ENCODE peak calls at places on chromosomes 16 and 17, in ten cellular contexts. One of them, this sample, is unnamed.

GRCh38 chr16:68503334-68503733 is 35.8 kb upstream of the ZFP90 start:
- DNase-seq in CD8-positive, alpha-beta memory T cell: no peak
- DNase-seq in effector memory CD4-positive, alpha-beta T cell: no peak
- DNase-seq in A549: no peak
- DNase-seq in ovary: no peak
- DNase-seq in heart right ventricle: no peak
- DNase-seq in HCT116: no peak
- DNase-seq in mesenchymal stem cell: no peak
- DNase-seq in lung: no peak
- DNase-seq in aorta: no peak
- DNase-seq in this sample: no peak

GRCh38 chr16:88928405-88929375 is 48.3 kb downstream of the CBFA2T3 start:
- DNase-seq in CD8-positive, alpha-beta memory T cell: no peak
- DNase-seq in effector memory CD4-positive, alpha-beta T cell: no peak
- DNase-seq in A549: no peak
- DNase-seq in ovary: no peak
- DNase-seq in heart right ventricle: no peak
- DNase-seq in HCT116: no peak
- DNase-seq in mesenchymal stem cell: no peak
- DNase-seq in lung: no peak
- DNase-seq in aorta: no peak
- DNase-seq in this sample: no peak

GRCh38 chr17:57676543-57676942 is 68.6 kb downstream of the CCDC182 start:
- DNase-seq in CD8-positive, alpha-beta memory T cell: no peak
- DNase-seq in effector memory CD4-positive, alpha-beta T cell: no peak
- DNase-seq in A549: no peak
- DNase-seq in ovary: no peak
- DNase-seq in heart right ventricle: no peak
- DNase-seq in HCT116: no peak
- DNase-seq in mesenchymal stem cell: no peak
- DNase-seq in lung: no peak
- DNase-seq in aorta: peak; percentile 19
- DNase-seq in this sample: no peak

GRCh38 chr16:874366-875181 is 74.0 kb upstream of the GNG13 start:
- DNase-seq in CD8-positive, alpha-beta memory T cell: peak; percentile 42
- DNase-seq in effector memory CD4-positive, alpha-beta T cell: no peak
- DNase-seq in A549: no peak
- DNase-seq in ovary: no peak
- DNase-seq in heart right ventricle: no peak
- DNase-seq in HCT116: no peak
- DNase-seq in mesenchymal stem cell: no peak
- DNase-seq in lung: no peak
- DNase-seq in aorta: peak; percentile 73
- DNase-seq in this sample: no peak

GRCh38 chr16:27703545-27703944 is 153.6 kb downstream of the KATNIP start:
- DNase-seq in CD8-positive, alpha-beta memory T cell: no peak
- DNase-seq in effector memory CD4-positive, alpha-beta T cell: no peak
- DNase-seq in A549: no peak
- DNase-seq in ovary: no peak
- DNase-seq in heart right ventricle: no peak
- DNase-seq in HCT116: no peak
- DNase-seq in mesenchymal stem cell: peak; percentile 42
- DNase-seq in lung: no peak
- DNase-seq in aorta: peak; percentile 14
- DNase-seq in this sample: no peak

GRCh38 chr16:4994719-4995434 is 36.7 kb downstream of the SEC14L5 start:
- DNase-seq in CD8-positive, alpha-beta memory T cell: no peak
- DNase-seq in effector memory CD4-positive, alpha-beta T cell: no peak
- DNase-seq in A549: no peak
- DNase-seq in ovary: no peak
- DNase-seq in heart right ventricle: no peak
- DNase-seq in HCT116: no peak
- DNase-seq in mesenchymal stem cell: no peak
- DNase-seq in lung: no peak
- DNase-seq in aorta: peak; percentile 31
- DNase-seq in this sample: no peak

GRCh38 chr16:26111900-26112299 is 420.1 kb downstream of the HS3ST4 start:
- DNase-seq in CD8-positive, alpha-beta memory T cell: no peak
- DNase-seq in effector memory CD4-positive, alpha-beta T cell: no peak
- DNase-seq in A549: peak; percentile 5
- DNase-seq in ovary: no peak
- DNase-seq in heart right ventricle: no peak
- DNase-seq in HCT116: no peak
- DNase-seq in mesenchymal stem cell: no peak
- DNase-seq in lung: no peak
- DNase-seq in aorta: no peak
- DNase-seq in this sample: no peak

GRCh38 chr16:49698931-49699715 is 156.8 kb downstream of the ZNF423 start:
- DNase-seq in CD8-positive, alpha-beta memory T cell: no peak
- DNase-seq in effector memory CD4-positive, alpha-beta T cell: no peak
- DNase-seq in A549: no peak
- DNase-seq in ovary: peak; percentile 74
- DNase-seq in heart right ventricle: peak; percentile 72
- DNase-seq in HCT116: no peak
- DNase-seq in mesenchymal stem cell: peak; percentile 38
- DNase-seq in lung: no peak
- DNase-seq in aorta: peak; percentile 93
- DNase-seq in this sample: no peak

GRCh38 chr16:67268136-67268579 is 11.2 kb upstream of the PLEKHG4 start:
- DNase-seq in CD8-positive, alpha-beta memory T cell: peak; percentile 16
- DNase-seq in effector memory CD4-positive, alpha-beta T cell: no peak
- DNase-seq in A549: peak; percentile 61
- DNase-seq in ovary: no peak
- DNase-seq in heart right ventricle: peak; percentile 55
- DNase-seq in HCT116: peak; percentile 81
- DNase-seq in mesenchymal stem cell: peak; percentile 95
- DNase-seq in lung: peak; percentile 82
- DNase-seq in aorta: peak; percentile 83
- DNase-seq in this sample: no peak

GRCh38 chr16:67163164-67163902 is 1.2 kb upstream of the HSF4 start:
- DNase-seq in CD8-positive, alpha-beta memory T cell: peak; percentile 54
- DNase-seq in effector memory CD4-positive, alpha-beta T cell: no peak
- DNase-seq in A549: no peak
- DNase-seq in ovary: peak; percentile 76
- DNase-seq in heart right ventricle: no peak
- DNase-seq in HCT116: no peak
- DNase-seq in mesenchymal stem cell: peak; percentile 49
- DNase-seq in lung: no peak
- DNase-seq in aorta: peak; percentile 87
- DNase-seq in this sample: no peak

GRCh38 chr17:61565213-61565612 is 25.8 kb downstream of the NACA2 start:
- DNase-seq in CD8-positive, alpha-beta memory T cell: no peak
- DNase-seq in effector memory CD4-positive, alpha-beta T cell: no peak
- DNase-seq in A549: no peak
- DNase-seq in ovary: no peak
- DNase-seq in heart right ventricle: no peak
- DNase-seq in HCT116: no peak
- DNase-seq in mesenchymal stem cell: no peak
- DNase-seq in lung: no peak
- DNase-seq in aorta: no peak
- DNase-seq in this sample: no peak

GRCh38 chr17:69141802-69142472 is at the start of gene ABCA6:
- DNase-seq in CD8-positive, alpha-beta memory T cell: no peak
- DNase-seq in effector memory CD4-positive, alpha-beta T cell: no peak
- DNase-seq in A549: no peak
- DNase-seq in ovary: no peak
- DNase-seq in heart right ventricle: no peak
- DNase-seq in HCT116: no peak
- DNase-seq in mesenchymal stem cell: peak; percentile 6
- DNase-seq in lung: no peak
- DNase-seq in aorta: no peak
- DNase-seq in this sample: no peak

GRCh38 chr17:58325976-58326468 is 2.6 kb downstream of the TSPOAP1 start:
- DNase-seq in CD8-positive, alpha-beta memory T cell: no peak
- DNase-seq in effector memory CD4-positive, alpha-beta T cell: no peak
- DNase-seq in A549: peak; percentile 34
- DNase-seq in ovary: no peak
- DNase-seq in heart right ventricle: no peak
- DNase-seq in HCT116: no peak
- DNase-seq in mesenchymal stem cell: no peak
- DNase-seq in lung: no peak
- DNase-seq in aorta: peak; percentile 55
- DNase-seq in this sample: no peak

GRCh38 chr16:23608194-23608593 is 12.1 kb upstream of the NDUFAB1 start:
- DNase-seq in CD8-positive, alpha-beta memory T cell: no peak
- DNase-seq in effector memory CD4-positive, alpha-beta T cell: no peak
- DNase-seq in A549: peak; percentile 52
- DNase-seq in ovary: no peak
- DNase-seq in heart right ventricle: peak; percentile 9
- DNase-seq in HCT116: no peak
- DNase-seq in mesenchymal stem cell: peak; percentile 31
- DNase-seq in lung: no peak
- DNase-seq in aorta: no peak
- DNase-seq in this sample: no peak

GRCh38 chr16:12395266-12395665 is 408.4 kb downstream of the CPPED1 start:
- DNase-seq in CD8-positive, alpha-beta memory T cell: no peak
- DNase-seq in effector memory CD4-positive, alpha-beta T cell: no peak
- DNase-seq in A549: no peak
- DNase-seq in ovary: no peak
- DNase-seq in heart right ventricle: no peak
- DNase-seq in HCT116: no peak
- DNase-seq in mesenchymal stem cell: no peak
- DNase-seq in lung: no peak
- DNase-seq in aorta: no peak
- DNase-seq in this sample: no peak

GRCh38 chr16:62889097-62889496 is 852.9 kb upstream of the CDH8 start:
- DNase-seq in CD8-positive, alpha-beta memory T cell: no peak
- DNase-seq in effector memory CD4-positive, alpha-beta T cell: no peak
- DNase-seq in A549: no peak
- DNase-seq in ovary: no peak
- DNase-seq in heart right ventricle: no peak
- DNase-seq in HCT116: no peak
- DNase-seq in mesenchymal stem cell: no peak
- DNase-seq in lung: no peak
- DNase-seq in aorta: no peak
- DNase-seq in this sample: no peak

GRCh38 chr16:10097273-10097672 is 85.0 kb downstream of the GRIN2A start:
- DNase-seq in CD8-positive, alpha-beta memory T cell: no peak
- DNase-seq in effector memory CD4-positive, alpha-beta T cell: no peak
- DNase-seq in A549: no peak
- DNase-seq in ovary: no peak
- DNase-seq in heart right ventricle: no peak
- DNase-seq in HCT116: no peak
- DNase-seq in mesenchymal stem cell: peak; percentile 24
- DNase-seq in lung: no peak
- DNase-seq in aorta: no peak
- DNase-seq in this sample: no peak

GRCh38 chr16:78494674-78495073 is 395.2 kb downstream of the WWOX start:
- DNase-seq in CD8-positive, alpha-beta memory T cell: no peak
- DNase-seq in effector memory CD4-positive, alpha-beta T cell: no peak
- DNase-seq in A549: no peak
- DNase-seq in ovary: no peak
- DNase-seq in heart right ventricle: no peak
- DNase-seq in HCT116: no peak
- DNase-seq in mesenchymal stem cell: no peak
- DNase-seq in lung: no peak
- DNase-seq in aorta: no peak
- DNase-seq in this sample: no peak

GRCh38 chr17:78925662-78926555 is 722 bp upstream of the TIMP2 start:
- DNase-seq in CD8-positive, alpha-beta memory T cell: no peak
- DNase-seq in effector memory CD4-positive, alpha-beta T cell: no peak
- DNase-seq in A549: peak; percentile 72
- DNase-seq in ovary: peak; percentile 87
- DNase-seq in heart right ventricle: peak; percentile 87
- DNase-seq in HCT116: no peak
- DNase-seq in mesenchymal stem cell: peak; percentile 55
- DNase-seq in lung: peak; percentile 73
- DNase-seq in aorta: peak; percentile 90
- DNase-seq in this sample: peak; percentile 69
- H3K4me1 ChIP-seq in CD8-positive, alpha-beta memory T cell: peaks cover 9% of the 10 kb centered on the region
- H3K4me1 ChIP-seq in effector memory CD4-positive, alpha-beta T cell: peaks cover 18% of the 10 kb centered on the region
- H3K4me1 ChIP-seq in A549: peaks cover 45% of the 10 kb centered on the region
- H3K4me1 ChIP-seq in ovary: peaks cover 27% of the 10 kb centered on the region
- H3K4me1 ChIP-seq in heart right ventricle: peaks cover 34% of the 10 kb centered on the region
- H3K4me1 ChIP-seq in HCT116: peaks cover 57% of the 10 kb centered on the region
- H3K4me1 ChIP-seq in mesenchymal stem cell: peaks cover 32% of the 10 kb centered on the region
- H3K4me1 ChIP-seq in lung: peaks cover 8% of the 10 kb centered on the region
- H3K4me1 ChIP-seq in aorta: peaks cover 5% of the 10 kb centered on the region
- H3K4me1 ChIP-seq in this sample: peaks cover 7% of the 10 kb centered on the region

DNA sequence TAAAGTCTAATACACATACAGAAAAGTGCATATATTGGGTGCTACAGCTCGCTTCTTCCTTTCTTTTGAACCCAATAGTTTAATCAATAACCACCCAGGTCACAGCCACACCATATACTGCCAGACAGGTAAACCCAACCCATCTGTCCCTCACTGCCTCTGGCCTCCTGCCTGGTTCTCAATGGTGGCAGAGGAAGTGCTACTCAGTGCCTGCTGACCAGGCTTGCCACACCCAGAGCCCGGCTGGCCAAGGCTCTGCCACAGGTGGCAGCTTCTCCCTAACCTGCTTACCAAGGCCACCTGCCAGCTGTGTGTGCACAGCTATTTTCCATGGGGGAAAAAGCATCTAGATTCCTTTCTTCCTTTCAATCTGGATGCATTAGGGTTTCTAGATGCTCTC is 584 bp downstream of the PMP22 start:
- DNase-seq in CD8-positive, alpha-beta memory T cell: no peak
- DNase-seq in effector memory CD4-positive, alpha-beta T cell: no peak
- DNase-seq in A549: peak; percentile 33
- DNase-seq in ovary: no peak
- DNase-seq in heart right ventricle: peak; percentile 36
- DNase-seq in HCT116: no peak
- DNase-seq in mesenchymal stem cell: no peak
- DNase-seq in lung: no peak
- DNase-seq in aorta: no peak
- DNase-seq in this sample: peak; percentile 54
- H3K4me3 ChIP-seq in CD8-positive, alpha-beta memory T cell: no peak overlapping the region
- H3K4me3 ChIP-seq in effector memory CD4-positive, alpha-beta T cell: no peak overlapping the region
- H3K4me3 ChIP-seq in A549: no peak overlapping the region
- H3K4me3 ChIP-seq in ovary: peak overlapping the region; percentile 12
- H3K4me3 ChIP-seq in heart right ventricle: peak overlapping the region; percentile 84
- H3K4me3 ChIP-seq in HCT116: no peak overlapping the region
- H3K4me3 ChIP-seq in mesenchymal stem cell: peak overlapping the region; percentile 92
- H3K4me3 ChIP-seq in lung: peak overlapping the region; percentile 16
- H3K4me3 ChIP-seq in aorta: no peak overlapping the region
- H3K4me3 ChIP-seq in this sample: no peak overlapping the region

GRCh38 chr17:18262111-18262510 is 1.6 kb downstream of the MIEF2 start:
- DNase-seq in CD8-positive, alpha-beta memory T cell: no peak
- DNase-seq in effector memory CD4-positive, alpha-beta T cell: no peak
- DNase-seq in A549: no peak
- DNase-seq in ovary: no peak
- DNase-seq in heart right ventricle: no peak
- DNase-seq in HCT116: no peak
- DNase-seq in mesenchymal stem cell: no peak
- DNase-seq in lung: no peak
- DNase-seq in aorta: no peak
- DNase-seq in this sample: no peak
- H3K27ac ChIP-seq in CD8-positive, alpha-beta memory T cell: no peak overlapping the region
- H3K27ac ChIP-seq in effector memory CD4-positive, alpha-beta T cell: no peak overlapping the region
- H3K27ac ChIP-seq in A549: no peak overlapping the region
- H3K27ac ChIP-seq in ovary: no peak overlapping the region
- H3K27ac ChIP-seq in heart right ventricle: peak overlapping the region; percentile 97
- H3K27ac ChIP-seq in HCT116: peak overlapping the region; percentile 94
- H3K27ac ChIP-seq in mesenchymal stem cell: peak overlapping the region; percentile 77
- H3K27ac ChIP-seq in lung: peak overlapping the region; percentile 86
- H3K27ac ChIP-seq in aorta: no peak overlapping the region
- H3K27ac ChIP-seq in this sample: no peak overlapping the region

DNA sequence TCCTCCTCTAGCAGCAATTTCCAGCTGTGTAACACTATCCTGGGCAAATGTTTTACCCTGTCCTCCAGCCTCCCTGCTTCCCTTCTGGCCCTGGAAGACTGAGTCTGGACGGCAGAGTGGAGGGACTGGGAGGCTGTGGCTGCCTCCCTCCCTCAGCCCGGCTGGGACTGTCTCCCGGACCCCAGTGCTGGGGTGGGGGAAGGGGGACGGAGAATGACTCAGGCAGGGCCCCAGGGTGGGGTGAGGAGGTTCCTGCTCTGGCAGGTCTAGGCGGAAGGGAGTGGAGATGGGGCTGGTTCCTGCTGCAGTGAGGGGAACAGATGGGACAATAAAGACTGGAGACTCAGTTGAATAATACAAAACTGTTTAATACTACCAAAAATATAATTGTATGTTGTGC is 2.1 kb downstream of the SOX15 start:
- DNase-seq in CD8-positive, alpha-beta memory T cell: no peak
- DNase-seq in effector memory CD4-positive, alpha-beta T cell: no peak
- DNase-seq in A549: no peak
- DNase-seq in ovary: no peak
- DNase-seq in heart right ventricle: no peak
- DNase-seq in HCT116: no peak
- DNase-seq in mesenchymal stem cell: peak; percentile 54
- DNase-seq in lung: no peak
- DNase-seq in aorta: no peak
- DNase-seq in this sample: no peak
- H3K4me1 ChIP-seq in CD8-positive, alpha-beta memory T cell: peaks cover 17% of the 10 kb centered on the region
- H3K4me1 ChIP-seq in effector memory CD4-positive, alpha-beta T cell: peaks cover 15% of the 10 kb centered on the region
- H3K4me1 ChIP-seq in A549: peaks cover 42% of the 10 kb centered on the region
- H3K4me1 ChIP-seq in ovary: peaks cover 13% of the 10 kb centered on the region
- H3K4me1 ChIP-seq in heart right ventricle: peaks cover 25% of the 10 kb centered on the region
- H3K4me1 ChIP-seq in HCT116: peaks cover 40% of the 10 kb centered on the region
- H3K4me1 ChIP-seq in mesenchymal stem cell: peaks cover 52% of the 10 kb centered on the region
- H3K4me1 ChIP-seq in lung: peaks cover 12% of the 10 kb centered on the region
- H3K4me1 ChIP-seq in aorta: no peaks in the 10 kb centered on the region
- H3K4me1 ChIP-seq in this sample: no peaks in the 10 kb centered on the region

This sample was measured in right lobe of liver.